ENCODE peak calls at places on chromosomes 16 and 17, in eight cellular contexts. Z, U, I, F, G, M, A and B are unnamed samples.

GRCh38 chr16:78461496-78461938 is 362.1 kb downstream of the WWOX start:
- DNase-seq in Z (no peak), U (no peak), I (no peak), F (peak), G (no peak), M (no peak), A (no peak), B (no peak)

GRCh38 chr16:83285921-83286320 is 521.9 kb upstream of the HSBP1 start:
- DNase-seq in Z (no peak), U (no peak), I (no peak), F (no peak), G (no peak), M (no peak), A (no peak), B (no peak)

GRCh38 chr16:74874912-74875311 is 100.3 kb upstream of the FA2H start:
- DNase-seq in Z (peak), U (no peak), I (no peak), F (no peak), G (no peak), M (no peak), A (peak), B (no peak)

GRCh38 chr16:79580465-79581200 is 19.9 kb downstream of the MAF start:
- DNase-seq in Z (no peak), U (no peak), I (no peak), F (no peak), G (no peak), M (no peak), A (no peak), B (no peak)

GRCh38 chr17:74756891-74757290 is 8.5 kb downstream of the NHERF1 start:
- DNase-seq in Z (no peak), U (no peak), I (no peak), F (no peak), G (no peak), M (no peak), A (no peak), B (no peak)

GRCh38 chr16:83578146-83578545 is 229.6 kb upstream of the HSBP1 start:
- DNase-seq in Z (no peak), U (no peak), I (no peak), F (no peak), G (no peak), M (no peak), A (no peak), B (no peak)

GRCh38 chr16:49009204-49009603 is 272.4 kb downstream of the CBLN1 start:
- DNase-seq in Z (no peak), U (no peak), I (no peak), F (no peak), G (no peak), M (no peak), A (no peak), B (no peak)

GRCh38 chr16:85286066-85286712 is 173.9 kb upstream of the CIBAR2 start:
- DNase-seq in Z (peak), U (peak), I (no peak), F (no peak), G (no peak), M (peak), A (peak), B (no peak)

GRCh38 chr16:17374668-17375255 is 96.0 kb downstream of the XYLT1 start:
- DNase-seq in Z (no peak), U (no peak), I (no peak), F (no peak), G (no peak), M (no peak), A (no peak), B (no peak)

GRCh38 chr17:8673621-8674020 is 43.1 kb upstream of the MYH10 start:
- DNase-seq in Z (peak), U (peak), I (no peak), F (no peak), G (no peak), M (no peak), A (no peak), B (no peak)

GRCh38 chr17:80080081-80080480 is 21.3 kb upstream of the GAA start:
- DNase-seq in Z (no peak), U (no peak), I (no peak), F (no peak), G (no peak), M (no peak), A (no peak), B (no peak)

GRCh38 chr17:49968380-49969133 is 433 bp upstream of the DLX4 start:
- DNase-seq in Z (peak), U (no peak), I (peak), F (no peak), G (peak), M (peak), A (peak), B (peak)

GRCh38 chr16:50396770-50397525 is 28.2 kb upstream of the BRD7 start:
- DNase-seq in Z (no peak), U (no peak), I (no peak), F (peak), G (no peak), M (no peak), A (no peak), B (peak)

GRCh38 chr16:85554791-85555548 is 58.2 kb upstream of the GSE1 start:
- DNase-seq in Z (peak), U (no peak), I (peak), F (no peak), G (no peak), M (peak), A (peak), B (peak)

GRCh38 chr16:67475051-67475450 is 5.9 kb downstream of the ATP6V0D1 start:
- DNase-seq in Z (no peak), U (no peak), I (no peak), F (no peak), G (no peak), M (no peak), A (no peak), B (no peak)

GRCh38 chr17:81082177-81083073 is 47.5 kb downstream of the BAIAP2 start:
- DNase-seq in Z (peak), U (no peak), I (no peak), F (no peak), G (no peak), M (no peak), A (peak), B (no peak)

GRCh38 chr17:41692722-41693521 is 4.2 kb downstream of the EIF1 start:
- DNase-seq in Z (no peak), U (no peak), I (peak), F (no peak), G (no peak), M (no peak), A (no peak), B (no peak)

GRCh38 chr17:38447502-38448095 is 19.3 kb downstream of the ARHGAP23 start:
- DNase-seq in Z (no peak), U (no peak), I (no peak), F (no peak), G (no peak), M (no peak), A (no peak), B (no peak)

GRCh38 chr16:3607161-3607560 is 4.2 kb downstream of the SLX4 start:
- DNase-seq in Z (no peak), U (no peak), I (no peak), F (no peak), G (no peak), M (no peak), A (no peak), B (no peak)

GRCh38 chr16:4860727-4861342 is 13.6 kb downstream of the UBN1 start:
- DNase-seq in Z (no peak), U (no peak), I (no peak), F (no peak), G (no peak), M (no peak), A (no peak), B (no peak)

GRCh38 chr17:50688168-50688719 is 19.5 kb downstream of the ANKRD40 start:
- DNase-seq in Z (no peak), U (no peak), I (no peak), F (no peak), G (no peak), M (no peak), A (no peak), B (peak)

GRCh38 chr17:77253611-77254051 is 112.9 kb downstream of the SEC14L1 start:
- DNase-seq in Z (no peak), U (no peak), I (no peak), F (no peak), G (no peak), M (no peak), A (no peak), B (no peak)

GRCh38 chr16:2919511-2920255 is 8.0 kb downstream of the FLYWCH1 start:
- DNase-seq in Z (peak), U (no peak), I (peak), F (no peak), G (no peak), M (no peak), A (no peak), B (peak)

GRCh38 chr17:67080804-67081203 is 36.5 kb downstream of the CACNG1 start:
- DNase-seq in Z (no peak), U (no peak), I (no peak), F (no peak), G (no peak), M (no peak), A (no peak), B (no peak)

GRCh38 chr17:68468785-68469184 is 11.5 kb upstream of the WIPI1 start:
- DNase-seq in Z (no peak), U (no peak), I (no peak), F (no peak), G (no peak), M (no peak), A (no peak), B (no peak)

GRCh38 chr17:8791910-8792270 is 7.3 kb downstream of the MFSD6L start:
- DNase-seq in Z (no peak), U (peak), I (no peak), F (peak), G (no peak), M (no peak), A (no peak), B (no peak)

GRCh38 chr17:55413825-55414489 is 7.7 kb downstream of the MMD start:
- DNase-seq in Z (no peak), U (no peak), I (no peak), F (no peak), G (no peak), M (no peak), A (no peak), B (no peak)

GRCh38 chr17:18379246-18380146 is 1.9 kb downstream of the EVPLL start:
- DNase-seq in Z (no peak), U (no peak), I (no peak), F (no peak), G (no peak), M (no peak), A (no peak), B (no peak)

GRCh38 chr17:50177983-50178834 is 12.4 kb downstream of the SGCA start:
- DNase-seq in Z (peak), U (peak), I (peak), F (peak), G (no peak), M (peak), A (peak), B (peak)

GRCh38 chr17:36183001-36183810 is 6.8 kb upstream of the TBC1D3B start:
- DNase-seq in Z (peak), U (no peak), I (no peak), F (no peak), G (no peak), M (peak), A (peak), B (peak)

GRCh38 chr17:55699178-55699865 is 23.3 kb downstream of the TMEM100 start:
- DNase-seq in Z (peak), U (no peak), I (no peak), F (no peak), G (no peak), M (no peak), A (no peak), B (no peak)

GRCh38 chr17:74148446-74148845 is 55.0 kb upstream of the RPL38 start:
- DNase-seq in Z (no peak), U (no peak), I (no peak), F (no peak), G (no peak), M (no peak), A (no peak), B (no peak)

GRCh38 chr16:82368041-82368440 is 198.0 kb upstream of the MPHOSPH6 start:
- DNase-seq in Z (peak), U (no peak), I (no peak), F (no peak), G (no peak), M (no peak), A (peak), B (peak)

GRCh38 chr16:6646891-6647290 is 685.8 kb upstream of the RBFOX1 start:
- DNase-seq in Z (no peak), U (no peak), I (no peak), F (no peak), G (no peak), M (no peak), A (no peak), B (no peak)

GRCh38 chr16:68696514-68696913 is 40.6 kb upstream of the CDH1 start:
- DNase-seq in Z (no peak), U (no peak), I (no peak), F (no peak), G (no peak), M (no peak), A (no peak), B (no peak)

GRCh38 chr16:2154533-2155090 is 970 bp upstream of the TRAF7 start:
- DNase-seq in Z (no peak), U (no peak), I (no peak), F (no peak), G (no peak), M (no peak), A (no peak), B (peak)